ENCODE peak calls at places on chromosomes 3 and 15, in seven cellular contexts. W, G, Q, A, K, O and P are unnamed samples.
A peak's percentile ranks its signal among the peaks of the same experiment; 100 is the strongest.

GRCh38 chr3:165513715-165514711 is 317.8 kb upstream of the SLITRK3 start:
- DNase-seq in O (no peak), Q (no peak), W (peak; percentile 47), K (no peak), G (no peak), A (no peak), P (no peak)

GRCh38 chr15:59160880-59161593 is 45.6 kb upstream of the LDHAL6B start:
- DNase-seq in A (no peak), G (no peak), Q (no peak), W (no peak), O (no peak), K (peak; percentile 13), P (peak; percentile 50)

GRCh38 chr3:36487616-36488015 is 107.3 kb downstream of the STAC start:
- DNase-seq in O (no peak), K (no peak), G (no peak), W (no peak), Q (no peak), A (no peak), P (no peak)

GRCh38 chr3:147387550-147388394 is 18.6 kb downstream of the ZIC4 start:
- DNase-seq in K (no peak), G (no peak), Q (no peak), O (no peak), A (no peak), W (no peak), P (no peak)

GRCh38 chr3:114319453-114319852 is 25.6 kb downstream of the TIGIT start:
- DNase-seq in A (no peak), K (no peak), O (peak; percentile 10), G (no peak), Q (no peak), W (peak; percentile 89), P (no peak)

GRCh38 chr3:54134155-54134554 is 11.8 kb downstream of the CACNA2D3 start:
- DNase-seq in Q (no peak), G (no peak), A (no peak), O (no peak), W (no peak), K (no peak), P (no peak)

GRCh38 chr3:167656821-167657220 is 3.1 kb upstream of the WDR49 start:
- DNase-seq in W (no peak), A (no peak), K (no peak), O (no peak), Q (no peak), G (no peak), P (no peak)

GRCh38 chr15:64681424-64682024 is 93.9 kb downstream of the RBPMS2 start:
- DNase-seq in A (peak; percentile 76), K (peak; percentile 79), G (no peak), O (peak; percentile 83), Q (peak; percentile 47), W (peak; percentile 62), P (peak; percentile 50)

GRCh38 chr3:50297384-50297775 is 1.8 kb downstream of the HYAL3 start:
- DNase-seq in O (no peak), W (no peak), A (peak; percentile 12), K (no peak), G (no peak), Q (no peak), P (no peak)

GRCh38 chr15:46636220-46636619 is 1001.4 kb downstream of the SQOR start:
- DNase-seq in W (peak; percentile 30), Q (no peak), A (no peak), G (no peak), K (peak; percentile 6), O (no peak), P (no peak)

GRCh38 chr15:71252036-71252898 is 137.0 kb downstream of the THSD4 start:
- DNase-seq in Q (no peak), K (peak; percentile 56), W (peak; percentile 65), A (no peak), O (peak; percentile 74), G (no peak), P (peak; percentile 79)

GRCh38 chr3:63886843-63887242 is 23.2 kb downstream of the ATXN7 start:
- DNase-seq in A (no peak), O (no peak), G (no peak), W (no peak), K (no peak), Q (no peak), P (no peak)

GRCh38 chr3:59368887-59369286 is 319.1 kb upstream of the CFAP20DC start:
- DNase-seq in A (no peak), Q (no peak), K (no peak), O (no peak), G (no peak), W (no peak), P (no peak)

GRCh38 chr15:77622212-77622941 is 10.3 kb downstream of the LINGO1 start:
- DNase-seq in Q (no peak), W (no peak), A (no peak), K (no peak), O (no peak), G (no peak), P (no peak)

GRCh38 chr3:151446002-151446340 is 14.9 kb downstream of the IGSF10 start:
- DNase-seq in O (no peak), G (no peak), Q (no peak), W (no peak), K (no peak), A (no peak), P (no peak)

GRCh38 chr3:42780892-42781700 is 8.0 kb upstream of the CCDC13 start:
- DNase-seq in Q (no peak), A (peak; percentile 48), W (peak; percentile 73), O (peak; percentile 51), K (peak; percentile 65), G (no peak), P (peak; percentile 22)

GRCh38 chr15:55250392-55250791 is 39.2 kb downstream of the RAB27A start:
- DNase-seq in K (no peak), Q (no peak), O (no peak), G (no peak), A (peak; percentile 60), W (peak; percentile 93), P (peak; percentile 63)

GRCh38 chr3:159897331-159898075 is 91.1 kb upstream of the IL12A start:
- DNase-seq in K (no peak), A (no peak), Q (no peak), O (no peak), W (no peak), G (no peak), P (peak; percentile 9)

GRCh38 chr3:178302966-178303930 is 233.0 kb upstream of the KCNMB2 start:
- DNase-seq in Q (no peak), W (peak; percentile 4), K (no peak), O (no peak), A (no peak), G (no peak), P (no peak)

GRCh38 chr3:79148786-79149185 is 619.0 kb downstream of the ROBO1 start:
- DNase-seq in K (no peak), A (no peak), Q (no peak), O (no peak), G (no peak), W (peak; percentile 48), P (no peak)

GRCh38 chr3:73766599-73767378 is 142.0 kb upstream of the PDZRN3 start:
- DNase-seq in A (peak; percentile 4), Q (no peak), G (no peak), W (peak; percentile 6), K (no peak), O (no peak), P (peak; percentile 4)

GRCh38 chr3:33060609-33061337 is 36.2 kb downstream of the GLB1 start:
- DNase-seq in G (peak; percentile 43), W (no peak), K (no peak), Q (peak; percentile 94), A (no peak), O (no peak), P (no peak)

GRCh38 chr3:128319741-128320141 is 146.9 kb downstream of the DNAJB8 start:
- DNase-seq in G (no peak), A (peak; percentile 85), Q (peak; percentile 34), O (no peak), W (no peak), K (no peak), P (peak; percentile 1)

GRCh38 chr3:46671541-46672348 is 21.7 kb downstream of the ALS2CL start:
- DNase-seq in O (no peak), K (no peak), Q (no peak), G (no peak), W (no peak), A (peak; percentile 1), P (peak; percentile 12)

GRCh38 chr3:23987376-23987775 is 42.3 kb downstream of the NR1D2 start:
- DNase-seq in A (no peak), G (no peak), W (no peak), K (peak; percentile 30), O (no peak), Q (no peak), P (no peak)

GRCh38 chr15:69537888-69538287 is 85.3 kb downstream of the RPLP1 start:
- DNase-seq in Q (no peak), A (no peak), G (no peak), W (no peak), O (no peak), K (peak; percentile 78), P (no peak)

GRCh38 chr3:172512363-172512762 is 10.9 kb downstream of the TNFSF10 start:
- DNase-seq in W (no peak), O (no peak), Q (peak; percentile 45), A (peak; percentile 60), K (no peak), G (peak; percentile 10), P (peak; percentile 55)

GRCh38 chr3:123733805-123734526 is 149.1 kb upstream of the HACD2 start:
- DNase-seq in G (no peak), Q (no peak), O (peak; percentile 79), K (no peak), A (no peak), W (peak; percentile 90), P (no peak)

GRCh38 chr3:111598139-111598538 is 3.0 kb upstream of the ZBED2 start:
- DNase-seq in W (no peak), K (no peak), A (no peak), G (no peak), O (no peak), Q (no peak), P (no peak)

GRCh38 chr3:32951410-32951811 is at the start of gene CCR4:
- DNase-seq in G (peak; percentile 24), W (no peak), K (no peak), O (no peak), Q (no peak), A (no peak), P (no peak)

GRCh38 chr3:137759505-137759904 is 4.6 kb upstream of the SOX14 start:
- DNase-seq in K (no peak), W (no peak), O (no peak), G (no peak), Q (no peak), A (no peak), P (no peak)

GRCh38 chr3:116446037-116446436 is 750 bp upstream of the LSAMP start:
- DNase-seq in K (peak; percentile 7), O (no peak), Q (no peak), G (no peak), A (no peak), W (no peak), P (no peak)

GRCh38 chr15:73771380-73772095 is 18.4 kb upstream of the INSYN1 start:
- DNase-seq in A (no peak), O (no peak), G (no peak), W (no peak), K (no peak), Q (no peak), P (no peak)